ENCODE peak calls at places on chromosomes 7 and 10, in seven cellular contexts. I, Q, X, G, M, A and L are unnamed samples.

GRCh38 chr10:77417806-77418205 is 219.8 kb downstream of the KCNMA1 start:
- DNase-seq in I (no peak), Q (no peak), X (no peak), G (no peak), M (peak), A (no peak), L (no peak)

GRCh38 chr7:83325083-83325482 is 162.4 kb upstream of the PCLO start:
- DNase-seq in I (no peak), Q (no peak), X (no peak), G (no peak), M (no peak), A (no peak), L (no peak)

GRCh38 chr7:50679218-50680007 is 103.3 kb downstream of the GRB10 start:
- DNase-seq in I (peak), Q (peak), X (peak), G (no peak), M (no peak), A (peak), L (peak)

GRCh38 chr7:141609566-141609965 is 58.4 kb downstream of the AGK start:
- DNase-seq in I (no peak), Q (no peak), X (no peak), G (no peak), M (no peak), A (no peak), L (no peak)

GRCh38 chr7:74561898-74562613 is 95.5 kb upstream of the GTF2I start:
- DNase-seq in I (no peak), Q (no peak), X (peak), G (no peak), M (no peak), A (no peak), L (no peak)

GRCh38 chr7:128020161-128020560 is 11.1 kb downstream of the LRRC4 start:
- DNase-seq in I (no peak), Q (no peak), X (no peak), G (no peak), M (no peak), A (peak), L (no peak)

GRCh38 chr7:80335473-80336232 is 176.2 kb downstream of the GNAT3 start:
- DNase-seq in I (no peak), Q (no peak), X (no peak), G (peak), M (no peak), A (no peak), L (no peak)

GRCh38 chr10:108204528-108205313 is 1040.2 kb upstream of the SORCS1 start:
- DNase-seq in I (peak), Q (peak), X (peak), G (peak), M (no peak), A (no peak), L (no peak)

GRCh38 chr10:71972746-71973695 is 8.8 kb downstream of the CHST3 start:
- DNase-seq in I (no peak), Q (no peak), X (no peak), G (no peak), M (no peak), A (no peak), L (no peak)

GRCh38 chr7:30896783-30897617 is 14.7 kb upstream of the AQP1 start:
- DNase-seq in I (no peak), Q (no peak), X (no peak), G (no peak), M (no peak), A (no peak), L (no peak)

GRCh38 chr10:68067029-68067428 is 8.1 kb downstream of the HERC4 start:
- DNase-seq in I (no peak), Q (no peak), X (no peak), G (no peak), M (no peak), A (no peak), L (no peak)

GRCh38 chr7:122546496-122546895 is 152.4 kb downstream of the RNF133 start:
- DNase-seq in I (peak), Q (no peak), X (peak), G (no peak), M (no peak), A (no peak), L (no peak)

GRCh38 chr10:80473096-80473657 is 19.1 kb downstream of the TSPAN14 start:
- DNase-seq in I (no peak), Q (no peak), X (no peak), G (no peak), M (no peak), A (no peak), L (no peak)

GRCh38 chr10:124645496-124646095 is 98.6 kb downstream of the FAM53B start:
- DNase-seq in I (no peak), Q (no peak), X (no peak), G (no peak), M (no peak), A (no peak), L (no peak)

GRCh38 chr7:65369843-65370242 is 3.8 kb upstream of the ZNF92 start:
- DNase-seq in I (no peak), Q (no peak), X (no peak), G (no peak), M (no peak), A (no peak), L (no peak)

GRCh38 chr10:77392236-77392721 is 245.3 kb downstream of the KCNMA1 start:
- DNase-seq in I (peak), Q (peak), X (peak), G (no peak), M (no peak), A (no peak), L (peak)

GRCh38 chr7:26153246-26153822 is 1.3 kb downstream of the NFE2L3 start:
- DNase-seq in I (no peak), Q (no peak), X (no peak), G (peak), M (no peak), A (no peak), L (peak)

GRCh38 chr10:92385836-92386235 is 94.9 kb downstream of the MARCHF5 start:
- DNase-seq in I (no peak), Q (no peak), X (no peak), G (no peak), M (no peak), A (no peak), L (no peak)

GRCh38 chr10:43671659-43672555 is 23.2 kb upstream of the ZNF32 start:
- DNase-seq in I (peak), Q (peak), X (peak), G (peak), M (no peak), A (peak), L (peak)

GRCh38 chr7:66529889-66530615 is 98.6 kb upstream of the KCTD7 start:
- DNase-seq in I (peak), Q (peak), X (no peak), G (no peak), M (no peak), A (no peak), L (no peak)

GRCh38 chr7:157521061-157521731 is 184.4 kb downstream of the DNAJB6 start:
- DNase-seq in I (no peak), Q (no peak), X (no peak), G (no peak), M (no peak), A (no peak), L (no peak)

GRCh38 chr7:52843436-52843835 is 192.0 kb upstream of the POM121L12 start:
- DNase-seq in I (no peak), Q (no peak), X (no peak), G (no peak), M (no peak), A (no peak), L (no peak)

GRCh38 chr10:3104251-3104918 is 37.0 kb downstream of the PFKP start:
- DNase-seq in I (peak), Q (no peak), X (no peak), G (no peak), M (no peak), A (no peak), L (no peak)

GRCh38 chr10:20627918-20628499 is 269.1 kb downstream of the NEBL start:
- DNase-seq in I (no peak), Q (no peak), X (no peak), G (no peak), M (no peak), A (no peak), L (no peak)

GRCh38 chr7:106655703-106656498 is 5.1 kb downstream of the CCDC71L start:
- DNase-seq in I (no peak), Q (no peak), X (peak), G (no peak), M (no peak), A (no peak), L (no peak)

GRCh38 chr7:86950360-86950759 is 109.1 kb downstream of the ELAPOR2 start:
- DNase-seq in I (no peak), Q (no peak), X (no peak), G (no peak), M (no peak), A (no peak), L (no peak)

GRCh38 chr10:13644866-13645265 is 58.1 kb downstream of the PRPF18 start:
- DNase-seq in I (no peak), Q (no peak), X (no peak), G (no peak), M (no peak), A (no peak), L (no peak)

GRCh38 chr10:2978111-2978510 is 89.2 kb upstream of the PFKP start:
- DNase-seq in I (peak), Q (peak), X (peak), G (no peak), M (no peak), A (peak), L (peak)

GRCh38 chr10:5071411-5072198 is 22.6 kb upstream of the AKR1C3 start:
- DNase-seq in I (peak), Q (peak), X (peak), G (peak), M (peak), A (no peak), L (peak)

DNA sequence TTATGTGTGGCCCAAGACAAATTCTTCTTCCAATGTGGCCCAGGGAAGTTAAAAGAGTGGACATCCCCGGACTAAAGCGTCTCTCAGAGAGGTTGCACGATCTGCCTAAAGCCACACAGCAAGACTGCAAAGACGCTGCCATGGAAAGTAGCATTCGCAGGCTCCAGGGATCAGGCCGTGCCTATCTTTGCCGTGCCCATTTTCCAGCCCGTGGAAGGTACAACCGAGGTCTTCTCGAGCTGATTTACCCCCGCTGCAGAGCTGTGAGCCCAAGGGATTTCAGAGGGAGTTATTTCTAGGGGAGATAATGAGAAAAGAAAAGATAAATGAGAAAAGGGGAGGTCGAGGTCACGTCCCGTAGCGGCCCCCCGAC is 1.0 kb upstream of the NYAP1 start:
- DNase-seq in I (no peak), Q (no peak), X (no peak), G (no peak), M (no peak), A (no peak), L (no peak)
- H3K4me3 ChIP-seq in I (peak), Q (peak), X (peak), G (peak), M (peak), A (peak), L (peak)

GRCh38 chr7:28157826-28158416 is 22.7 kb downstream of the JAZF1 start:
- DNase-seq in I (no peak), Q (no peak), X (no peak), G (no peak), M (no peak), A (no peak), L (no peak)
- TF ChIP-seq CTCF in I (no peak), Q (no peak), X (no peak), G (no peak), M (no peak), A (no peak), L (no peak)

DNA sequence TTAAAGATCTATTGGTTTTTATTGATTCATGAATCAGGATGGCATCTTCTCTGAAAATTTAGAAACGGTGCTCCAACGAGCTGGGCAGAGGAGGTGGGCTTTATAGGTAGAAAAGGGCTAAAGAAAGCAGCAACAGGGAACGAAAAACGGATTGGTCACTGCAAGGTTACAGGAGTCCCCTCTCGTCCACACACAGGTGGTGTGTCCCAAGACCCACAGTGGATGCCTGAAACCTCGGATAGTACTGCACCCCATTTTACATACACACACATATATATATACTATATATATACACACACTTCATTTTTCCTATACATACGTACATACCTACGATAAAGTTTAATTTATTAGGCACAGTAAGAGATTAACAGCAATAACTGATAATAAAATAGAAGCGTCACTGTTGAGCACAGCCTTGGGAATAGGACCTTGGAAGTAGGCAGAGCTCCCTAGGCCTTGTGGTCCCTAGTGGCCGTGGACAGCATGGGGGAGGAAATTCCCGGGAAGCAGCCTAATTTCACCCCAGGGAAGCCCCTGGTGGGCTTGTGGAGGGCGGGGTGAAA is 737 bp upstream of the NUB1 start:
- DNase-seq in I (no peak), Q (no peak), X (no peak), G (no peak), M (no peak), A (no peak), L (no peak)
- H3K4me3 ChIP-seq in I (peak), Q (peak), X (no peak), G (no peak), M (peak), A (no peak), L (peak)

GRCh38 chr7:95725170-95725569 is 47.2 kb upstream of the DYNC1I1 start:
- DNase-seq in I (no peak), Q (no peak), X (no peak), G (no peak), M (no peak), A (no peak), L (no peak)
- TF ChIP-seq CTCF in I (no peak), Q (peak), X (no peak), G (no peak), M (no peak), A (no peak), L (no peak)

GRCh38 chr10:7666253-7667023 is at the start of gene ITIH5:
- DNase-seq in I (no peak), Q (no peak), X (no peak), G (no peak), M (no peak), A (no peak), L (peak)

GRCh38 chr10:7671121-7671520 is 4.4 kb upstream of the ITIH5 start:
- DNase-seq in I (peak), Q (no peak), X (peak), G (no peak), M (no peak), A (no peak), L (no peak)

GRCh38 chr10:7670157-7670556 is 3.4 kb upstream of the ITIH5 start:
- DNase-seq in I (no peak), Q (no peak), X (no peak), G (no peak), M (no peak), A (no peak), L (no peak)

GRCh38 chr10:7664707-7665106 is 2.1 kb downstream of the ITIH5 start:
- DNase-seq in I (no peak), Q (no peak), X (no peak), G (no peak), M (no peak), A (no peak), L (no peak)

GRCh38 chr10:7667262-7668141 is 736 bp upstream of the ITIH5 start:
- DNase-seq in I (no peak), Q (no peak), X (no peak), G (no peak), M (no peak), A (no peak), L (no peak)
- H3K4me3 ChIP-seq in I (no peak), Q (no peak), X (no peak), G (peak), M (peak), A (no peak), L (no peak)